ENCODE peak calls at places on chromosome X, in six cellular contexts. L is fibroblast of gingiva, H is activated T-cell treated with anti-CD3 and anti-CD28 coated beads for 24 hours, N is AG09319, C is NCI-H1436, U is mesothelial cell of epicardium. X is an unnamed sample.

GRCh38 chrX:70554081-70554480 is 109.4 kb downstream of the DLG3 start:
- DNase-seq in L (peak; percentile 3), H (no peak), N (no peak), C (no peak), U (no peak), X (no peak)

GRCh38 chrX:41389311-41389888 is 55.4 kb downstream of the DDX3X start:
- DNase-seq in L (no peak), H (no peak), N (no peak), C (no peak), U (no peak), X (no peak)

GRCh38 chrX:77820328-77820727 is 34.3 kb upstream of the ATRX start:
- DNase-seq in L (no peak), H (no peak), N (no peak), C (no peak), U (no peak), X (no peak)

GRCh38 chrX:37879692-37880091 is 32.3 kb upstream of the DYNLT3 start:
- DNase-seq in L (no peak), H (no peak), N (no peak), C (no peak), U (no peak), X (no peak)

GRCh38 chrX:133670394-133670793 is 255.1 kb upstream of the GPC4 start:
- DNase-seq in L (peak; percentile 31), H (no peak), N (no peak), C (peak; percentile 29), U (no peak), X (no peak)

GRCh38 chrX:70254063-70254400 is 6.0 kb downstream of the P2RY4 start:
- DNase-seq in L (no peak), H (no peak), N (no peak), C (no peak), U (no peak), X (no peak)

GRCh38 chrX:88135735-88136134 is 611.3 kb upstream of the CPXCR1 start:
- DNase-seq in L (no peak), H (no peak), N (no peak), C (peak; percentile 0), U (no peak), X (no peak)

GRCh38 chrX:151789179-151789800 is 54.7 kb downstream of the CNGA2 start:
- DNase-seq in L (peak; percentile 55), H (no peak), N (peak; percentile 60), C (no peak), U (no peak), X (no peak)

GRCh38 chrX:122184791-122185190 is 999.3 kb upstream of the GRIA3 start:
- DNase-seq in L (no peak), H (no peak), N (no peak), C (no peak), U (no peak), X (no peak)

GRCh38 chrX:8728932-8729331 is 3.0 kb downstream of the ANOS1 start:
- DNase-seq in L (no peak), H (no peak), N (no peak), C (no peak), U (no peak), X (no peak)

GRCh38 chrX:129612396-129612795 is 42.4 kb downstream of the APLN start:
- DNase-seq in L (no peak), H (no peak), N (no peak), C (no peak), U (no peak), X (no peak)

GRCh38 chrX:141176586-141177451 is at the start of gene LDOC1:
- DNase-seq in L (peak; percentile 57), H (peak; percentile 65), N (peak; percentile 31), C (peak; percentile 54), U (peak; percentile 82), X (peak; percentile 54)

GRCh38 chrX:114465689-114466088 is 118.2 kb upstream of the HTR2C start:
- DNase-seq in L (no peak), H (no peak), N (no peak), C (no peak), U (no peak), X (no peak)

GRCh38 chrX:54482839-54483593 is 13.0 kb downstream of the FGD1 start:
- DNase-seq in L (peak; percentile 23), H (no peak), N (no peak), C (no peak), U (no peak), X (no peak)

GRCh38 chrX:105190252-105190853 is 30.1 kb downstream of the TEX13A start:
- DNase-seq in L (no peak), H (no peak), N (no peak), C (no peak), U (no peak), X (no peak)

GRCh38 chrX:130173190-130173895 is 1.6 kb downstream of the RAB33A start:
- DNase-seq in L (peak; percentile 73), H (no peak), N (peak; percentile 64), C (no peak), U (no peak), X (no peak)

GRCh38 chrX:78708171-78708570 is 39.3 kb upstream of the LPAR4 start:
- DNase-seq in L (peak; percentile 54), H (no peak), N (no peak), C (peak; percentile 0), U (no peak), X (no peak)

GRCh38 chrX:154308108-154308946 is 12.7 kb downstream of the TKTL1 start:
- DNase-seq in L (peak; percentile 11), H (peak; percentile 68), N (no peak), C (peak; percentile 11), U (peak; percentile 53), X (peak; percentile 79)

GRCh38 chrX:103607385-103608304 is at the start of gene TCEAL3:
- DNase-seq in L (peak; percentile 47), H (no peak), N (no peak), C (peak; percentile 55), U (peak; percentile 51), X (peak; percentile 48)

GRCh38 chrX:120358687-120359086 is 3.2 kb upstream of the ATP1B4 start:
- DNase-seq in L (no peak), H (peak; percentile 23), N (no peak), C (peak; percentile 94), U (no peak), X (no peak)

GRCh38 chrX:152817082-152817744 is 13.3 kb downstream of the CETN2 start:
- DNase-seq in L (peak; percentile 24), H (no peak), N (no peak), C (no peak), U (no peak), X (no peak)

GRCh38 chrX:13087322-13088154 is 43.1 kb upstream of the FAM9C start:
- DNase-seq in L (no peak), H (no peak), N (no peak), C (no peak), U (no peak), X (peak; percentile 95)

GRCh38 chrX:20514358-20514757 is 247.6 kb upstream of the RPS6KA3 start:
- DNase-seq in L (peak; percentile 36), H (no peak), N (no peak), C (no peak), U (no peak), X (no peak)

GRCh38 chrX:107851215-107851614 is 25.5 kb downstream of the MID2 start:
- DNase-seq in L (no peak), H (no peak), N (no peak), C (no peak), U (no peak), X (no peak)

GRCh38 chrX:77085372-77085771 is 361.8 kb upstream of the FGF16 start:
- DNase-seq in L (no peak), H (no peak), N (no peak), C (no peak), U (no peak), X (no peak)

GRCh38 chrX:118565853-118566252 is 70.2 kb downstream of the DOCK11 start:
- DNase-seq in L (no peak), H (no peak), N (no peak), C (no peak), U (no peak), X (peak; percentile 29)

GRCh38 chrX:129831486-129831885 is 12.2 kb downstream of the ZDHHC9 start:
- DNase-seq in L (no peak), H (no peak), N (no peak), C (peak; percentile 16), U (no peak), X (no peak)

GRCh38 chrX:29870608-29871007 is 344.8 kb upstream of the MAGEB2 start:
- DNase-seq in L (no peak), H (no peak), N (no peak), C (no peak), U (no peak), X (no peak)

GRCh38 chrX:115584715-115585114 is 23.7 kb downstream of the PLS3 start:
- DNase-seq in L (no peak), H (no peak), N (no peak), C (no peak), U (no peak), X (no peak)

GRCh38 chrX:57583477-57583876 is 8.3 kb upstream of the ZXDB start:
- DNase-seq in L (no peak), H (no peak), N (no peak), C (no peak), U (no peak), X (no peak)

GRCh38 chrX:132876509-132876837 is 82.0 kb downstream of the HS6ST2 start:
- DNase-seq in L (no peak), H (no peak), N (no peak), C (no peak), U (no peak), X (no peak)

GRCh38 chrX:307261-308111 is 11.1 kb downstream of the GTPBP6 start:
- DNase-seq in L (no peak), H (no peak), N (no peak), C (no peak), U (no peak), X (no peak)

GRCh38 chrX:124529786-124530185 is 183.4 kb downstream of the SH2D1A start:
- DNase-seq in L (no peak), H (no peak), N (no peak), C (no peak), U (no peak), X (no peak)

GRCh38 chrX:150616863-150617198 is 48.4 kb downstream of the MTM1 start:
- DNase-seq in L (no peak), H (no peak), N (no peak), C (no peak), U (no peak), X (no peak)

GRCh38 chrX:138128025-138128671 is 562.2 kb downstream of the ZIC3 start:
- DNase-seq in L (no peak), H (no peak), N (peak; percentile 3), C (peak; percentile 29), U (no peak), X (no peak)

GRCh38 chrX:19342331-19342906 is 1.3 kb upstream of the PDHA1 start:
- DNase-seq in L (peak; percentile 28), H (no peak), N (no peak), C (no peak), U (no peak), X (no peak)

GRCh38 chrX:106608016-106608415 is 3.8 kb upstream of the RADX start:
- DNase-seq in L (no peak), H (no peak), N (no peak), C (peak; percentile 93), U (no peak), X (peak; percentile 51)

GRCh38 chrX:136204571-136204970 is 46.6 kb downstream of the MAP7D3 start:
- DNase-seq in L (peak; percentile 85), H (no peak), N (peak; percentile 67), C (no peak), U (no peak), X (peak; percentile 26)

GRCh38 chrX:54044877-54045328 is 630 bp upstream of the PHF8 start:
- DNase-seq in L (no peak), H (no peak), N (no peak), C (peak; percentile 59), U (no peak), X (no peak)